ENCODE peak calls at places on chromosomes 6 and 20, in ten cellular contexts. Q, E, S, Y, T, L, F, C, I and D are unnamed samples.

GRCh38 chr6:132598473-132598872 is 8.9 kb upstream of the TAAR5 start:
- DNase-seq in F (no peak), E (peak), Y (no peak), I (no peak), L (no peak), T (peak), C (no peak), Q (no peak), S (peak), D (peak)

GRCh38 chr6:3848380-3848779 is 793 bp upstream of the FAM50B start:
- DNase-seq in Y (no peak), E (peak), Q (no peak), I (peak), L (peak), F (no peak), S (peak), T (no peak), C (peak), D (no peak)

GRCh38 chr20:50712771-50713676 is 18.4 kb upstream of the PARD6B start:
- DNase-seq in I (no peak), S (no peak), E (no peak), F (no peak), L (no peak), Q (no peak), C (no peak), T (no peak), Y (no peak), D (no peak)

GRCh38 chr6:105748737-105749161 is 337.4 kb upstream of the PRDM1 start:
- DNase-seq in Y (no peak), S (peak), E (no peak), L (no peak), T (no peak), F (no peak), Q (no peak), I (peak), C (peak), D (no peak)

GRCh38 chr6:64330694-64331309 is 695.2 kb downstream of the PHF3 start:
- DNase-seq in I (peak), T (peak), Q (no peak), Y (no peak), E (peak), L (peak), S (peak), F (peak), C (peak), D (peak)

GRCh38 chr20:52313335-52313963 is 121.9 kb upstream of the ZFP64 start:
- DNase-seq in S (peak), Q (no peak), C (peak), L (peak), I (peak), E (peak), F (no peak), Y (no peak), T (peak), D (no peak)

GRCh38 chr20:6562111-6562510 is 205.4 kb upstream of the BMP2 start:
- DNase-seq in L (peak), Q (no peak), Y (no peak), C (peak), S (peak), F (no peak), E (no peak), I (peak), T (no peak), D (no peak)

GRCh38 chr6:109466212-109466923 is 10.8 kb upstream of the MICAL1 start:
- DNase-seq in F (no peak), Y (no peak), Q (no peak), S (no peak), L (no peak), E (no peak), C (no peak), I (no peak), T (no peak), D (no peak)

GRCh38 chr20:14582855-14583254 is 245.4 kb upstream of the FLRT3 start:
- DNase-seq in F (no peak), C (peak), T (no peak), Q (no peak), I (no peak), E (no peak), S (no peak), L (no peak), Y (no peak), D (no peak)

GRCh38 chr6:15439410-15440022 is 193.6 kb downstream of the JARID2 start:
- DNase-seq in E (peak), I (no peak), Y (no peak), F (no peak), T (peak), C (no peak), L (no peak), S (peak), Q (no peak), D (no peak)

GRCh38 chr6:43803055-43803782 is 33.2 kb downstream of the VEGFA start:
- DNase-seq in C (peak), I (peak), Y (no peak), L (no peak), F (peak), E (no peak), T (no peak), S (peak), Q (no peak), D (no peak)

GRCh38 chr6:156450421-156450820 is 326.8 kb upstream of the ARID1B start:
- DNase-seq in I (no peak), L (no peak), F (no peak), E (no peak), Q (no peak), S (no peak), Y (no peak), C (no peak), T (no peak), D (no peak)

GRCh38 chr6:53850527-53850926 is 55.7 kb downstream of the LRRC1 start:
- DNase-seq in Y (no peak), T (no peak), L (no peak), I (no peak), E (no peak), C (no peak), S (no peak), Q (no peak), F (no peak), D (no peak)

GRCh38 chr6:125480571-125480970 is 178.8 kb upstream of the HDDC2 start:
- DNase-seq in L (peak), C (no peak), S (peak), I (peak), E (no peak), Y (no peak), F (no peak), T (no peak), Q (no peak), D (no peak)

GRCh38 chr20:53336892-53337291 is 256.7 kb downstream of the ZNF217 start:
- DNase-seq in Y (no peak), I (no peak), E (no peak), T (no peak), Q (no peak), C (no peak), L (no peak), F (no peak), S (no peak), D (no peak)

GRCh38 chr6:56363796-56364195 is 116.4 kb upstream of the COL21A1 start:
- DNase-seq in Y (no peak), L (no peak), Q (no peak), F (no peak), T (no peak), I (no peak), C (no peak), E (no peak), S (no peak), D (no peak)

GRCh38 chr20:16349518-16350295 is 223.5 kb downstream of the KIF16B start:
- DNase-seq in T (no peak), Q (no peak), F (no peak), L (peak), I (peak), C (peak), S (peak), Y (no peak), E (no peak), D (no peak)

GRCh38 chr6:19279137-19279747 is 557.9 kb upstream of the ID4 start:
- DNase-seq in F (no peak), E (no peak), T (peak), S (peak), Y (no peak), L (no peak), C (peak), Q (no peak), I (peak), D (no peak)

GRCh38 chr6:40585661-40586269 is 1.4 kb downstream of the LRFN2 start:
- DNase-seq in Q (no peak), L (no peak), I (no peak), T (peak), Y (no peak), C (no peak), E (peak), F (no peak), S (no peak), D (no peak)

GRCh38 chr6:144797881-144798589 is 512.9 kb downstream of the UTRN start:
- DNase-seq in I (peak), E (no peak), S (peak), F (no peak), T (peak), C (peak), L (peak), Y (no peak), Q (no peak), D (no peak)

GRCh38 chr6:88157106-88157505 is 9.0 kb downstream of the CNR1 start:
- DNase-seq in Y (no peak), Q (no peak), S (no peak), E (no peak), I (no peak), C (no peak), L (no peak), T (no peak), F (no peak), D (no peak)

GRCh38 chr20:8722277-8722928 is 346.5 kb upstream of the PLCB4 start:
- DNase-seq in S (peak), I (peak), Q (no peak), Y (no peak), E (peak), F (no peak), C (peak), T (peak), L (peak), D (peak)

GRCh38 chr20:31593221-31594001 is 11.7 kb upstream of the ID1 start:
- DNase-seq in I (peak), C (peak), Q (no peak), L (peak), E (no peak), Y (no peak), T (no peak), S (peak), F (no peak), D (no peak)

GRCh38 chr6:83096791-83097190 is 29.3 kb downstream of the DOP1A start:
- DNase-seq in F (no peak), L (peak), Q (no peak), C (peak), Y (no peak), T (no peak), I (peak), S (no peak), E (no peak), D (no peak)
- H3K4me3 ChIP-seq in F (no peak), L (no peak), Q (no peak), C (no peak), Y (no peak), T (no peak), I (no peak), S (no peak), E (no peak), D (no peak)

GRCh38 chr20:10611357-10611756 is 62.4 kb downstream of the JAG1 start:
- DNase-seq in E (peak), L (peak), I (peak), S (peak), T (peak), Y (no peak), F (peak), C (peak), Q (no peak), D (peak)
- TF ChIP-seq CTCF in E (peak), L (peak), I (peak), S (peak), T (peak), Y (peak), F (peak), C (peak), Q (peak), D (peak)

GRCh38 chr6:35777356-35778102 is 1.1 kb downstream of the CLPSL2 start:
- DNase-seq in L (no peak), S (no peak), Y (no peak), Q (no peak), F (no peak), T (no peak), I (no peak), E (no peak), C (no peak), D (no peak)

GRCh38 chr6:35775031-35775430 is 1.4 kb upstream of the CLPSL2 start:
- DNase-seq in C (no peak), T (no peak), F (no peak), E (no peak), Y (no peak), S (no peak), L (no peak), I (no peak), Q (no peak), D (no peak)

GRCh38 chr6:35778437-35778836 is 2.0 kb downstream of the CLPSL2 start:
- DNase-seq in E (no peak), F (no peak), Y (no peak), L (no peak), I (no peak), C (no peak), Q (no peak), S (no peak), T (no peak), D (no peak)

GRCh38 chr6:35774116-35774794 is 2.1 kb upstream of the CLPSL2 start:
- DNase-seq in L (no peak), E (no peak), T (no peak), F (no peak), C (no peak), I (no peak), S (no peak), Y (no peak), Q (no peak), D (no peak)

GRCh38 chr6:35776364-35777215 is at the start of gene CLPSL2:
- DNase-seq in L (no peak), T (no peak), S (peak), F (no peak), C (no peak), Y (no peak), Q (peak), I (peak), E (peak), D (peak)
- H3K4me3 ChIP-seq in L (peak), T (peak), S (peak), F (peak), C (peak), Y (peak), Q (peak), I (peak), E (peak), D (peak)

GRCh38 chr6:1479095-1479494 is 89.7 kb downstream of the FOXF2 start:
- DNase-seq in E (no peak), Q (no peak), I (peak), C (peak), L (peak), T (no peak), Y (no peak), F (no peak), S (peak), D (no peak)
- TF ChIP-seq CTCF in E (no peak), Q (no peak), I (no peak), C (peak), L (peak), T (no peak), Y (no peak), F (no peak), S (peak), D (no peak)